ENCODE peak calls at places on chromosomes 13 and 19, in six cellular contexts. P is body of pancreas, G is fibroblast of pulmonary artery, C is spleen, N is AG09309, X is fibroblast of lung. T is an unnamed sample.

GRCh38 chr13:106038752-106039151 is 496.7 kb downstream of the EFNB2 start:
- DNase-seq in X (peak; percentile 93), C (no peak), G (peak; percentile 73), P (no peak), N (peak; percentile 79), T (peak; percentile 91)

GRCh38 chr13:106570354-106570822 is 2.5 kb upstream of the ARGLU1 start:
- DNase-seq in G (peak; percentile 76), P (peak; percentile 86), X (peak; percentile 78), N (no peak), C (peak; percentile 89), T (no peak)

GRCh38 chr13:107203146-107203847 is 635.4 kb upstream of the ARGLU1 start:
- DNase-seq in C (no peak), N (no peak), X (peak; percentile 9), G (peak; percentile 56), P (peak; percentile 13), T (no peak)

GRCh38 chr19:12965017-12965811 is 4.2 kb upstream of the DAND5 start:
- DNase-seq in N (no peak), C (peak; percentile 95), P (peak; percentile 87), X (peak; percentile 51), G (peak; percentile 75), T (peak; percentile 74)

GRCh38 chr19:33780746-33781145 is 15.9 kb upstream of the KCTD15 start:
- DNase-seq in C (no peak), P (no peak), N (no peak), G (peak; percentile 11), X (peak; percentile 10), T (no peak)

GRCh38 chr19:2325261-2326046 is 2.9 kb downstream of the LSM7 start:
- DNase-seq in G (no peak), P (no peak), X (no peak), N (no peak), C (peak; percentile 86), T (no peak)

GRCh38 chr19:10549733-10550132 is 6.0 kb downstream of the ATG4D start:
- DNase-seq in X (no peak), P (no peak), G (no peak), C (no peak), N (no peak), T (no peak)

GRCh38 chr19:35931874-35932202 is 4.3 kb upstream of the LRFN3 start:
- DNase-seq in G (no peak), P (no peak), X (no peak), N (no peak), C (no peak), T (no peak)

GRCh38 chr19:4781851-4782250 is 9.7 kb upstream of the FEM1A start:
- DNase-seq in G (no peak), P (no peak), X (no peak), C (no peak), N (no peak), T (no peak)

GRCh38 chr19:920051-920857 is 3.1 kb downstream of the KISS1R start:
- DNase-seq in P (peak; percentile 68), N (no peak), X (no peak), C (peak; percentile 91), G (peak; percentile 30), T (no peak)

GRCh38 chr19:18253716-18254115 is 20.5 kb downstream of the IQCN start:
- DNase-seq in X (no peak), N (no peak), C (no peak), G (no peak), P (no peak), T (no peak)

GRCh38 chr13:59318320-59318930 is 845.3 kb downstream of the DIAPH3 start:
- DNase-seq in X (peak; percentile 39), G (peak; percentile 79), P (peak; percentile 88), N (peak; percentile 3), C (no peak), T (peak; percentile 74)

GRCh38 chr13:113074401-113074800 is 31.2 kb upstream of the F7 start:
- DNase-seq in P (no peak), G (no peak), N (no peak), X (no peak), C (peak; percentile 71), T (no peak)

GRCh38 chr13:50303963-50304721 is 288.9 kb downstream of the KCNRG start:
- DNase-seq in G (no peak), N (no peak), P (no peak), C (no peak), X (no peak), T (no peak)

GRCh38 chr13:110446570-110446880 is 115.0 kb downstream of the RAB20 start:
- DNase-seq in N (no peak), P (no peak), C (no peak), G (no peak), X (no peak), T (no peak)

GRCh38 chr19:55249841-55250240 is 9.0 kb downstream of the PPP6R1 start:
- DNase-seq in N (no peak), X (no peak), C (peak; percentile 70), P (no peak), G (no peak), T (no peak)

GRCh38 chr13:32019612-32020233 is 11.9 kb upstream of the FRY start:
- DNase-seq in C (no peak), X (peak; percentile 63), P (peak; percentile 56), N (no peak), G (peak; percentile 88), T (peak; percentile 76)

GRCh38 chr19:46372901-46373572 is 26.1 kb downstream of the PPP5C start:
- DNase-seq in C (no peak), P (peak; percentile 45), X (peak; percentile 63), N (no peak), G (peak; percentile 66), T (peak; percentile 29)

GRCh38 chr19:56973713-56974553 is 133.4 kb upstream of the PEG3 start:
- DNase-seq in C (no peak), X (no peak), N (no peak), G (no peak), P (no peak), T (no peak)

GRCh38 chr13:58619396-58620113 is 988.0 kb downstream of the PCDH17 start:
- DNase-seq in P (no peak), C (no peak), X (peak; percentile 9), N (no peak), G (no peak), T (no peak)

GRCh38 chr13:73428137-73428536 is 369.3 kb downstream of the KLF5 start:
- DNase-seq in P (no peak), C (no peak), X (peak; percentile 96), G (peak; percentile 80), N (no peak), T (peak; percentile 90)

GRCh38 chr13:99265823-99266426 is 7.7 kb upstream of the GPR18 start:
- DNase-seq in P (no peak), N (no peak), X (peak; percentile 41), C (no peak), G (peak; percentile 72), T (peak; percentile 62)

GRCh38 chr13:26475176-26476110 is 82.0 kb upstream of the WASF3 start:
- DNase-seq in N (no peak), G (no peak), P (no peak), C (no peak), X (no peak), T (no peak)

GRCh38 chr19:10416380-10417257 is 3.7 kb upstream of the PDE4A start:
- DNase-seq in N (no peak), X (peak; percentile 75), C (peak; percentile 95), P (peak; percentile 95), G (peak; percentile 94), T (peak; percentile 79)

GRCh38 chr13:28679628-28680027 is 20.7 kb downstream of the POMP start:
- DNase-seq in X (peak; percentile 14), C (no peak), P (no peak), G (peak; percentile 47), N (no peak), T (peak; percentile 30)

GRCh38 chr13:111184685-111185401 is 69.7 kb downstream of the ARHGEF7 start:
- DNase-seq in P (no peak), C (peak; percentile 92), X (no peak), G (no peak), N (no peak), T (no peak)

GRCh38 chr13:87311165-87311564 is 360.0 kb upstream of the SLITRK5 start:
- DNase-seq in N (no peak), P (no peak), G (no peak), X (no peak), C (no peak), T (no peak)

GRCh38 chr13:42216422-42216735 is 55.6 kb upstream of the AKAP11 start:
- DNase-seq in P (no peak), X (no peak), G (no peak), N (no peak), C (no peak), T (no peak)
- TF ChIP-seq CTCF in P (no peak), X (no peak), G (no peak), N (no peak), C (no peak), T (no peak)

GRCh38 chr19:34867631-34868030 is 59.1 kb upstream of the ZNF30 start:
- DNase-seq in N (no peak), P (no peak), C (no peak), X (no peak), G (no peak), T (no peak)
- H3K4me3 ChIP-seq in N (no peak overlapping the region), P (no peak overlapping the region), C (no peak overlapping the region), X (no peak overlapping the region), G (no peak overlapping the region), T (no peak overlapping the region)

DNA sequence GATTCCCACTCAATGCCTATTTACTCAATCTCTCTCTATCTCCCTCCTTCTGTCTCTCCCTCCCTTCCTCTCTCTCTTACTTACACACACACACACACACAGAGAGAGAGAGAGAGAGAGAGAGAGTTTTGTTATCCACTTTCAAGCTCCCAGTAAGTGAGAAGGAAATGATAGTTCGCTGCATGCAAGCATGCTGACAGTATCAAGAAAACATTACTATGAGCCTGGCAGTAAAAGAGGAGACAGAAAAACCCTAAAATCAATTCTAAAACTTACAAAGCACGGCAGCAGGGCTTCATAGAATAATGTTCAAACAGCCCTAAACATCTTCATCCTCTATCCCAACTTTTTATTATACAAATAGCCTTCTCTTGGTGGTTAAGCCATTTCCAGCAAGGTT is 171.9 kb downstream of the FOXO1 start:
- DNase-seq in P (no peak), G (peak; percentile 58), X (peak; percentile 37), C (no peak), N (no peak), T (peak; percentile 22)
- TF ChIP-seq CTCF in P (no peak), G (no peak), X (no peak), C (no peak), N (no peak), T (no peak)

DNA sequence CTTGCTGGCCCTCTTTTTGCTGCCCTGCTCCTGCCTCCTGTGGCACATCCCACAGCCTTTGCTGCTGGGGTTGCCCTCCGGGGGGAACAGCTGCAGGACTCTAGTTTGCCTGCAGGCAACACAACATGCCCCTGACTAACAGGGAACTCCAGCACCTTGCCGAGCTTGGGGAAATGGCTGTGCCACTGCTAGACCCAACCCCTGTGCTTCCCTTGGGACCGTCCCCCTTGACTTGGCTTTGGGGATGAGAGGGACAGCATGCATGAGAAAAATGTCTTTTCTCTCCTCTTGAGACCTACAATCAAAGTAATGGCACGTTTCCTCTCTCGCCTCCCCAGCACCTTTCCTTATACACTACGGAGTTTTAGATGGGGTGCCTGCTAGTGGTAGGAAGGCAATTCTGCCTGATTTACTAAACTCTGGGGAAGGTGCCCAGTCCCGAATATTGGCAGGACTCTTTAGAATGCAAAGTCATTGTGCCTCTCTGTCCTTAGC is 12.4 kb upstream of the VWA8 start:
- DNase-seq in N (no peak), X (no peak), G (no peak), C (no peak), P (no peak), T (no peak)
- H3K4me3 ChIP-seq in N (no peak overlapping the region), X (no peak overlapping the region), G (no peak overlapping the region), C (no peak overlapping the region), P (no peak overlapping the region), T (no peak overlapping the region)

T was measured in astrocyte of the spinal cord.